ENCODE peak calls at places on chromosome 19, in five cellular contexts. T is Calu3, A is stomach, P is spleen, H is K562. X is an unnamed sample.

GRCh38 chr19:1725100-1726064 is 27.9 kb upstream of the ONECUT3 start:
- DNase-seq in T (peak), A (peak), P (no peak), H (peak), X (peak)

GRCh38 chr19:24053601-24054000 is 33.4 kb upstream of the ZNF254 start:
- DNase-seq in H (no peak), P (no peak), T (no peak), A (no peak), X (no peak)

GRCh38 chr19:48415395-48415794 is 21.9 kb downstream of the GRIN2D start:
- DNase-seq in T (peak), P (peak), A (peak), H (peak), X (peak)

GRCh38 chr19:3554254-3555083 is 2.9 kb downstream of the MFSD12 start:
- DNase-seq in T (no peak), A (no peak), P (peak), H (no peak), X (no peak)

GRCh38 chr19:38735257-38735686 is 9.0 kb downstream of the CAPN12 start:
- DNase-seq in T (peak), H (peak), A (peak), P (peak), X (no peak)

GRCh38 chr19:12034610-12035009 is 869 bp downstream of the ZNF433 start:
- DNase-seq in A (no peak), P (no peak), T (no peak), H (no peak), X (no peak)

GRCh38 chr19:45636902-45637301 is 2.3 kb downstream of the EML2 start:
- DNase-seq in H (no peak), A (no peak), P (no peak), T (no peak), X (no peak)

GRCh38 chr19:2732157-2732725 is 7.6 kb downstream of the SLC39A3 start:
- DNase-seq in P (no peak), H (no peak), A (no peak), T (no peak), X (no peak)

GRCh38 chr19:18044825-18045304 is 36.9 kb downstream of the ARRDC2 start:
- DNase-seq in H (peak), A (peak), T (peak), P (peak), X (no peak)

GRCh38 chr19:12544401-12544876 is 6.8 kb downstream of the ZNF564 start:
- DNase-seq in P (no peak), H (peak), A (no peak), T (no peak), X (no peak)

GRCh38 chr19:37007587-37008220 is 70.5 kb upstream of the ZNF420 start:
- DNase-seq in P (peak), T (no peak), H (peak), A (peak), X (no peak)

GRCh38 chr19:40278361-40279045 is 6.6 kb downstream of the AKT2 start:
- DNase-seq in T (no peak), P (peak), H (no peak), A (no peak), X (no peak)

GRCh38 chr19:40277356-40277755 is 7.8 kb downstream of the AKT2 start:
- DNase-seq in T (no peak), P (peak), H (no peak), A (no peak), X (no peak)

GRCh38 chr19:40280608-40281221 is 4.4 kb downstream of the AKT2 start:
- DNase-seq in H (no peak), A (peak), P (peak), T (no peak), X (no peak)

GRCh38 chr19:40279761-40280607 is 5.2 kb downstream of the AKT2 start:
- DNase-seq in H (no peak), T (no peak), A (no peak), P (peak), X (no peak)

GRCh38 chr19:40279120-40279551 is 6.0 kb downstream of the AKT2 start:
- DNase-seq in T (no peak), H (no peak), A (no peak), P (peak), X (no peak)
- TF ChIP-seq CTCF in T (no peak), H (no peak), A (no peak), P (no peak), X (no peak)

GRCh38 chr19:31054430-31054829 is 294.8 kb downstream of the TSHZ3 start:
- DNase-seq in A (peak), T (no peak), H (no peak), P (peak), X (peak)
- TF ChIP-seq CTCF in A (no peak), T (no peak), H (peak), P (peak), X (peak)

GRCh38 chr19:40928859-40929258 is 46.8 kb upstream of the CYP2A7 start:
- DNase-seq in H (no peak), A (no peak), P (no peak), T (no peak), X (no peak)

GRCh38 chr19:40936755-40937154 is 54.3 kb upstream of the CYP2B6 start:
- DNase-seq in A (no peak), T (no peak), H (no peak), P (no peak), X (no peak)

GRCh38 chr19:40932008-40932959 is 50.3 kb upstream of the CYP2A7 start:
- DNase-seq in P (no peak), H (no peak), T (no peak), A (no peak), X (no peak)

GRCh38 chr19:40927567-40927966 is 45.5 kb upstream of the CYP2A7 start:
- DNase-seq in A (no peak), P (no peak), T (no peak), H (no peak), X (no peak)

GRCh38 chr19:40933025-40933424 is 51.0 kb upstream of the CYP2A7 start:
- DNase-seq in P (no peak), T (no peak), H (no peak), A (no peak), X (no peak)
- TF ChIP-seq CTCF in P (no peak), T (no peak), H (peak), A (no peak), X (no peak)

DNA sequence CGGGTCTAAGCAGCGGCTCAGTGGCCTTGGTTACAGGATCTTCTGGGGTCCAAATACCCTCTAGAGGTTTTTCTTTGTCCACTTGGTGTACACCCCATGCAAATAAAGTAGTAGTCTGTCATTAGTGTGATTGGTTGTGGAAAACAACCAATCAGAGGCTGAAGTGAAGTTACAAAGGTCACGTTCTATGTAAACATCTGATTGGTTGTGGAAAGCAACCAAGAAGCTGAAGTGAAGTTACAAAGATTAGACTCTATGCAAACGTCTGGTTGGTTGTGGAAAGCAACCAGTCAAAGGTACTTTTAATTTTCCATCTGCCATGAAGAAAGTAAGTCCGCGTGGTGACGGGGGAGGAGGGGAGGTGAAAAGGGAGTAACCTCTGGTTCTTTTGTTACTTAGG is 790.9 kb downstream of the UQCRFS1 start:
- DNase-seq in P (no peak), A (no peak), T (no peak), H (no peak), X (no peak)
- TF ChIP-seq CTCF in P (no peak), A (no peak), T (no peak), H (no peak), X (no peak)

GRCh38 chr19:56764296-56764695 is 76.2 kb downstream of the PEG3 start:
- DNase-seq in T (no peak), H (no peak), A (no peak), P (no peak), X (no peak)
- TF ChIP-seq CTCF in T (no peak), H (peak), A (no peak), P (no peak), X (no peak)

DNA sequence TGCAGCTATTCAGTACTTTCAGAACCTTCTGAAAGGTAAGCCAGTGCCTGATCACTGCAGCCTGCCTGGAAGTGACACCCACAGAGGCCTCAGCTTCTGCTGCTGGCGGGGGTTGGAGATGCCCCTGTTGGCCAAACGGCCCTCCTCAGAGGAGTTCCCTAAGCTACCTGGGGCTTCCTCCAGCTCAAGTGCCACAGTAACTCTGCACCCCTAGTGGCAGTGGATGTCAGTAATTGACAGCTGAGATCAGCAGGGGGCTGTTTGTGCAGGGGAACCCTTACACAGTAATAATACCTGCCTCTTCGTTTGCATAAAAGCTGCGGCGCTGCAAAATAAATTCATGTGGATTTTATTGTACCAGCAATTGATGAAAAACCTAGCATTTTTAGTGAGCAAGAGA is 28.9 kb downstream of the TDRD12 start:
- DNase-seq in P (no peak), T (peak), A (no peak), H (peak), X (no peak)
- TF ChIP-seq CTCF in P (no peak), T (no peak), A (no peak), H (peak), X (no peak)

X was measured in endothelial cell.